ENCODE peak calls at places on chromosome 20, in six cellular contexts. L is IMR-90, B is pancreas, W is HCT116, Y is neural progenitor cell, U is hepatocyte. C is an unnamed sample.
A peak's percentile ranks its signal among the peaks of the same experiment; 100 is the strongest.

GRCh38 chr20:16158090-16158975 is 414.9 kb downstream of the KIF16B start:
- DNase-seq in L (no peak), B (no peak), W (no peak), Y (peak; percentile 6), U (no peak), C (no peak)

GRCh38 chr20:52768649-52769048 is 203.5 kb upstream of the TSHZ2 start:
- DNase-seq in L (no peak), B (no peak), W (no peak), Y (no peak), U (no peak), C (no peak)

GRCh38 chr20:43755390-43755789 is 28.6 kb upstream of the GTSF1L start:
- DNase-seq in L (peak; percentile 84), B (no peak), W (no peak), Y (no peak), U (no peak), C (no peak)

GRCh38 chr20:32538526-32538918 is 46.6 kb downstream of the NOL4L start:
- DNase-seq in L (no peak), B (no peak), W (no peak), Y (no peak), U (peak; percentile 67), C (no peak)

GRCh38 chr20:8020314-8021079 is 936 bp upstream of the TMX4 start:
- DNase-seq in L (no peak), B (no peak), W (no peak), Y (no peak), U (no peak), C (no peak)

GRCh38 chr20:50572922-50573777 is 63.0 kb downstream of the PTPN1 start:
- DNase-seq in L (peak; percentile 81), B (no peak), W (no peak), Y (no peak), U (no peak), C (no peak)

GRCh38 chr20:43446361-43446879 is 11.3 kb upstream of the SRSF6 start:
- DNase-seq in L (no peak), B (no peak), W (no peak), Y (no peak), U (no peak), C (no peak)

GRCh38 chr20:19858972-19859371 is 100.9 kb downstream of the RIN2 start:
- DNase-seq in L (peak; percentile 33), B (no peak), W (no peak), Y (no peak), U (no peak), C (no peak)

GRCh38 chr20:58017237-58017969 is 211.1 kb downstream of the ANKRD60 start:
- DNase-seq in L (peak; percentile 1), B (no peak), W (peak; percentile 89), Y (no peak), U (no peak), C (no peak)

GRCh38 chr20:46084805-46085792 is 4.7 kb downstream of the NCOA5 start:
- DNase-seq in L (peak; percentile 42), B (no peak), W (no peak), Y (no peak), U (peak; percentile 34), C (peak; percentile 87)

GRCh38 chr20:49037962-49038387 is 8.1 kb upstream of the CSE1L start:
- DNase-seq in L (peak; percentile 4), B (no peak), W (no peak), Y (no peak), U (no peak), C (no peak)

GRCh38 chr20:19659468-19659867 is 98.6 kb upstream of the RIN2 start:
- DNase-seq in L (no peak), B (no peak), W (no peak), Y (no peak), U (no peak), C (no peak)

GRCh38 chr20:60600036-60600435 is 641.8 kb downstream of the CDH26 start:
- DNase-seq in L (no peak), B (no peak), W (no peak), Y (no peak), U (no peak), C (no peak)

GRCh38 chr20:39291301-39291700 is 329.2 kb downstream of the DHX35 start:
- DNase-seq in L (no peak), B (no peak), W (no peak), Y (no peak), U (no peak), C (no peak)

GRCh38 chr20:10758446-10758845 is 84.6 kb upstream of the JAG1 start:
- DNase-seq in L (peak; percentile 53), B (no peak), W (no peak), Y (no peak), U (no peak), C (no peak)

GRCh38 chr20:54474866-54475265 is 527 bp upstream of the DOK5 start:
- DNase-seq in L (no peak), B (no peak), W (no peak), Y (peak; percentile 6), U (no peak), C (no peak)

GRCh38 chr20:36470482-36471062 is 70.7 kb upstream of the MYL9 start:
- DNase-seq in L (no peak), B (no peak), W (no peak), Y (no peak), U (no peak), C (no peak)

GRCh38 chr20:46343358-46344357 is 35.4 kb upstream of the CDH22 start:
- DNase-seq in L (no peak), B (no peak), W (no peak), Y (no peak), U (no peak), C (no peak)

GRCh38 chr20:50311308-50312001 is 120.8 kb downstream of the CEBPB start:
- DNase-seq in L (peak; percentile 48), B (peak; percentile 39), W (no peak), Y (no peak), U (no peak), C (no peak)

GRCh38 chr20:48897298-48898044 is 24.0 kb upstream of the ARFGEF2 start:
- DNase-seq in L (peak; percentile 92), B (no peak), W (peak; percentile 35), Y (no peak), U (no peak), C (no peak)

GRCh38 chr20:50758469-50758868 is 27.1 kb downstream of the PARD6B start:
- DNase-seq in L (peak; percentile 24), B (no peak), W (no peak), Y (no peak), U (no peak), C (no peak)

GRCh38 chr20:39875493-39876110 is 813.4 kb downstream of the MAFB start:
- DNase-seq in L (no peak), B (no peak), W (no peak), Y (no peak), U (no peak), C (no peak)

GRCh38 chr20:38617011-38617829 is 15.6 kb downstream of the ARHGAP40 start:
- DNase-seq in L (peak; percentile 36), B (no peak), W (no peak), Y (no peak), U (no peak), C (no peak)

GRCh38 chr20:6490849-6491248 is 276.6 kb upstream of the BMP2 start:
- DNase-seq in L (no peak), B (no peak), W (no peak), Y (no peak), U (peak; percentile 67), C (no peak)

GRCh38 chr20:11159728-11160127 is 485.9 kb upstream of the JAG1 start:
- DNase-seq in L (peak; percentile 91), B (no peak), W (no peak), Y (no peak), U (peak; percentile 13), C (no peak)

GRCh38 chr20:50368386-50368785 is 141.8 kb upstream of the PTPN1 start:
- DNase-seq in L (no peak), B (no peak), W (no peak), Y (no peak), U (no peak), C (no peak)

GRCh38 chr20:17541996-17542395 is 10.8 kb upstream of the BFSP1 start:
- DNase-seq in L (peak; percentile 87), B (no peak), W (no peak), Y (no peak), U (no peak), C (no peak)
- H3K4me1 ChIP-seq in L (peaks cover 8% of the 10 kb centered on the region), B (no peaks in the 10 kb centered on the region), W (peaks cover 23% of the 10 kb centered on the region), Y (no peaks in the 10 kb centered on the region), U (peaks cover 10% of the 10 kb centered on the region), C (no peaks in the 10 kb centered on the region)

DNA sequence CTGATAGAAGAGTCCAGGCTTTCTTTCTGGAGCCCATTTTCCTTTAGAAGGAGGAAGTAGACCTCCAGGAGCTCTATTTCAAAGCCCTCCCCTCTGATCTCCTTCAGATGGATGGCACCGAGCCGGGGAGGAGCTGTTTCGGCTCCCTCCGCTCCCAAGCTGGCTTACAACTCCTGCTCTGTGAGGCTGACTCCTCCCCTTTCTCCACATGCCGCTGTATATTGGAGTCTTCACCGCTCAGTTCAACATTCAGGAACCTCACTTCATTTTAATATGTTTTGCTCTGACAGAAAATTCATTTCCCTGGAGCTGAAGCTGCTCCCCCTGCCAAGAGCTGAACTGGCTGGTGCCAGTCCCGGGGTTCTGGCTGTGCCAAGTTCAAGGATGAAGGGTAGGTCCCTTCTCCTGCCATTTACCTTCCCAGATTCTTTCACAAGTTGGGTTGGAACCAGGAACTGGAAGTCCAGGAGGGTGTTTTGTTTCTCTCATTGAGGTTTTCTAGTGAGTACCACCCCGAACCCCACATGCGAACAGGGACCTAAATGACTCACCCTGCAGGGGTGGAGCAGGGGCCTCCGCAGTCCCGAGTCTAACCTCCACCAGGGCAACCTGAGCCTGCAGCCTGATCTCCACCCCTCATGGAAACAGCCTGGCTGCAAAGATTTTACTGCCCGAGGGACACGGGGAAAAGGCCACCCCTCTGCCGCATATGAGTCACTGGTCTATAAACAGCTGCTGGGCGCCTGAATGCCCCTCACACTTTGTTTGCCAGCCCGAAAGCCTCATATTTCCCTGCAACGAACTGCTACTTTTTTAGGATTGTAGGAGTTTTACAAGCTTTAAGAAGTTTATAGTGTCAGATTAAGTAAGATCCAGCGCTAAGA is 68.6 kb upstream of the FOXA2 start:
- DNase-seq in L (no peak), B (no peak), W (no peak), Y (peak; percentile 43), U (peak; percentile 73), C (no peak)
- H3K4me3 ChIP-seq in L (no peak overlapping the region), B (no peak overlapping the region), W (no peak overlapping the region), Y (no peak overlapping the region), U (no peak overlapping the region), C (no peak overlapping the region)

DNA sequence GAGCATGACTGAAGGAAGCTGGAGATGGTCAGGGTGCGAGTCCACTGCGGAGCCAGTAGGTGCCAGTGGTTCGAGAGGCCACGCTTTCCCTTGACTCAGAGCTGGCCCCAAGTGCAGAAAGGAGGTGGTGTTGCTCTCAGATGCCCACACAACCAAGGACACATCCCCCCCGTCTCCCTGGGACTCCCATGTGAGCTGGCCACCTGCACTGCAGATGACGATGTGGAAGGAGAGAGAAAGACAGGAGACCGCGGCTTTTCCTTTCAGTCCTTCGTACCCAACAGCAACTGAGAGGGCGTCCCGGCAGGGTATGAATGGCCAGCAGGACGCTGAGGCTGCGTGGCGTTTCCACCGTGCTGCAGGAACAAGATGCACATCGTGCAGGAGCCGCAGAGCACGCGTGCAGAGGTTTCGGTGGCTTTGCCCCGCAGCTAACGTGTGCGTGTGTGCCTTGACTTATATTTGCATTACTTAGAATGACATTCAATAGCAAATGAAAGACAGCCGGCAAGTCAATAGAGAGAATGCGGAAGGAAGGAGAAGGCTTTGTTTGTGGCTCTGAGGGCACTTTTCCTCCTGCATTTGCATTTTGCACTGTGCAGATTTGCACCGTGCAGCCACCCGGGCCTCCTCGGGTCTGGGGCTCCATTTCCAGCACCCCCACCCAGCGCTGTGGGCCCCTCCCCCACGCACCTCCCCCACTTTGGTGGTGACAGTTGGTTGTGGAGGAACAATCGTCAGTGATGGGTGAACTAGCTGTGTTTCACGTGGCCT is 26.3 kb upstream of the BHLHE23 start:
- DNase-seq in L (no peak), B (peak; percentile 57), W (no peak), Y (peak; percentile 48), U (no peak), C (peak; percentile 75)
- H3K27me3 ChIP-seq in L (peaks cover 49% of the 10 kb centered on the region), B (peaks cover 25% of the 10 kb centered on the region), W (no peaks in the 10 kb centered on the region), Y (peaks cover 85% of the 10 kb centered on the region), U (peaks cover 59% of the 10 kb centered on the region), C (no peaks in the 10 kb centered on the region)

GRCh38 chr20:24937579-24937978 is 11.5 kb upstream of the CST7 start:
- DNase-seq in L (no peak), B (no peak), W (no peak), Y (no peak), U (no peak), C (no peak)
- H3K4me1 ChIP-seq in L (no peaks in the 10 kb centered on the region), B (no peaks in the 10 kb centered on the region), W (no peaks in the 10 kb centered on the region), Y (no peaks in the 10 kb centered on the region), U (no peaks in the 10 kb centered on the region), C (no peaks in the 10 kb centered on the region)

C was measured in HAP-1.